ENCODE peak calls at places on chromosomes 6 and 20, in ten cellular contexts. Y is psoas muscle, Z is cardiac muscle cell, S is HFFc6, T is H9, D is osteoblast, N is GM20000, I is brain microvascular endothelial cell, G is RWPE1, R is bronchial epithelial cell. B is an unnamed sample.

GRCh38 chr20:45963059-45964011 is 8.7 kb downstream of the ZNF335 start:
- DNase-seq in Y (no peak), Z (peak; percentile 47), S (peak; percentile 44), T (peak; percentile 41), D (peak; percentile 86), N (no peak), I (peak; percentile 12), G (no peak), R (peak; percentile 49), B (no peak)

GRCh38 chr6:165931675-165932074 is 236.0 kb downstream of the TBXT start:
- DNase-seq in Y (no peak), Z (peak; percentile 1), S (no peak), T (peak; percentile 39), D (no peak), N (no peak), I (no peak), G (no peak), R (no peak), B (no peak)

GRCh38 chr20:24453917-24454316 is 15.5 kb upstream of the SYNDIG1 start:
- DNase-seq in Y (no peak), Z (no peak), S (no peak), T (no peak), D (no peak), N (no peak), I (no peak), G (no peak), R (no peak), B (no peak)

GRCh38 chr6:129263117-129263516 is 380.2 kb downstream of the LAMA2 start:
- DNase-seq in Y (no peak), Z (peak; percentile 29), S (no peak), T (no peak), D (no peak), N (no peak), I (no peak), G (no peak), R (no peak), B (no peak)

GRCh38 chr6:137417411-137417810 is 76.8 kb downstream of the OLIG3 start:
- DNase-seq in Y (no peak), Z (no peak), S (no peak), T (no peak), D (peak; percentile 15), N (no peak), I (no peak), G (no peak), R (peak; percentile 2), B (no peak)

GRCh38 chr6:154864086-154864430 is 130.8 kb downstream of the SCAF8 start:
- DNase-seq in Y (no peak), Z (no peak), S (no peak), T (no peak), D (no peak), N (no peak), I (no peak), G (no peak), R (no peak), B (no peak)

GRCh38 chr20:62043131-62043914 is 22.4 kb downstream of the TAF4 start:
- DNase-seq in Y (no peak), Z (no peak), S (no peak), T (no peak), D (peak; percentile 10), N (no peak), I (no peak), G (no peak), R (no peak), B (no peak)

GRCh38 chr6:75077694-75078093 is 128.2 kb downstream of the COL12A1 start:
- DNase-seq in Y (no peak), Z (no peak), S (no peak), T (no peak), D (no peak), N (no peak), I (no peak), G (no peak), R (no peak), B (no peak)

GRCh38 chr6:17394192-17394611 is 807 bp downstream of the CAP2 start:
- DNase-seq in Y (peak; percentile 58), Z (peak; percentile 82), S (peak; percentile 70), T (peak; percentile 80), D (peak; percentile 93), N (no peak), I (peak; percentile 65), G (peak; percentile 83), R (peak; percentile 75), B (no peak)

GRCh38 chr6:139374357-139375238 is at the start of gene CITED2:
- DNase-seq in Y (peak; percentile 93), Z (peak; percentile 93), S (peak; percentile 99), T (peak; percentile 92), D (peak; percentile 91), N (peak; percentile 90), I (peak; percentile 91), G (peak; percentile 83), R (peak; percentile 78), B (peak; percentile 88)

GRCh38 chr6:110617057-110617456 is 140.6 kb upstream of the SLC22A16 start:
- DNase-seq in Y (no peak), Z (no peak), S (no peak), T (no peak), D (no peak), N (peak; percentile 56), I (no peak), G (no peak), R (no peak), B (peak; percentile 51)

GRCh38 chr6:74510878-74511277 is 695.0 kb downstream of the COL12A1 start:
- DNase-seq in Y (no peak), Z (no peak), S (peak; percentile 6), T (no peak), D (no peak), N (no peak), I (peak; percentile 25), G (no peak), R (peak; percentile 33), B (no peak)

GRCh38 chr20:43389839-43390626 is 67.7 kb upstream of the SRSF6 start:
- DNase-seq in Y (no peak), Z (peak; percentile 8), S (no peak), T (peak; percentile 67), D (no peak), N (no peak), I (no peak), G (no peak), R (no peak), B (no peak)

GRCh38 chr20:12699374-12700228 is 309.2 kb upstream of the SPTLC3 start:
- DNase-seq in Y (no peak), Z (no peak), S (no peak), T (no peak), D (peak; percentile 29), N (no peak), I (no peak), G (no peak), R (no peak), B (no peak)

GRCh38 chr20:830011-830521 is 3.4 kb upstream of the FAM110A start:
- DNase-seq in Y (no peak), Z (no peak), S (peak; percentile 48), T (no peak), D (no peak), N (no peak), I (peak; percentile 51), G (no peak), R (no peak), B (no peak)

GRCh38 chr6:148653138-148653776 is 93.6 kb upstream of the UST start:
- DNase-seq in Y (no peak), Z (peak; percentile 1), S (no peak), T (no peak), D (no peak), N (no peak), I (no peak), G (no peak), R (no peak), B (no peak)

GRCh38 chr20:63032026-63032800 is 25.4 kb upstream of the BHLHE23 start:
- DNase-seq in Y (no peak), Z (no peak), S (no peak), T (no peak), D (no peak), N (peak; percentile 24), I (no peak), G (no peak), R (no peak), B (no peak)

GRCh38 chr20:58374027-58374850 is 14.8 kb upstream of the VAPB start:
- DNase-seq in Y (no peak), Z (no peak), S (no peak), T (peak; percentile 57), D (no peak), N (no peak), I (no peak), G (no peak), R (no peak), B (no peak)

GRCh38 chr6:90508753-90509152 is 78.1 kb downstream of the MAP3K7 start:
- DNase-seq in Y (no peak), Z (no peak), S (no peak), T (peak; percentile 65), D (no peak), N (no peak), I (no peak), G (no peak), R (no peak), B (no peak)
- TF ChIP-seq CTCF in Y (no peak), Z (no peak), S (no peak), T (peak; percentile 65), D (no peak), N (no peak), I (no peak), G (no peak), R (no peak), B (no peak)

GRCh38 chr6:122372647-122373046 is 26.8 kb upstream of the HSF2 start:
- DNase-seq in Y (no peak), Z (no peak), S (no peak), T (no peak), D (no peak), N (no peak), I (no peak), G (no peak), R (no peak), B (no peak)
- TF ChIP-seq CTCF in Y (peak; percentile 30), Z (no peak), S (peak; percentile 51), T (peak; percentile 50), D (peak; percentile 36), N (no peak), I (peak; percentile 19), G (peak; percentile 17), R (no peak), B (no peak)

DNA sequence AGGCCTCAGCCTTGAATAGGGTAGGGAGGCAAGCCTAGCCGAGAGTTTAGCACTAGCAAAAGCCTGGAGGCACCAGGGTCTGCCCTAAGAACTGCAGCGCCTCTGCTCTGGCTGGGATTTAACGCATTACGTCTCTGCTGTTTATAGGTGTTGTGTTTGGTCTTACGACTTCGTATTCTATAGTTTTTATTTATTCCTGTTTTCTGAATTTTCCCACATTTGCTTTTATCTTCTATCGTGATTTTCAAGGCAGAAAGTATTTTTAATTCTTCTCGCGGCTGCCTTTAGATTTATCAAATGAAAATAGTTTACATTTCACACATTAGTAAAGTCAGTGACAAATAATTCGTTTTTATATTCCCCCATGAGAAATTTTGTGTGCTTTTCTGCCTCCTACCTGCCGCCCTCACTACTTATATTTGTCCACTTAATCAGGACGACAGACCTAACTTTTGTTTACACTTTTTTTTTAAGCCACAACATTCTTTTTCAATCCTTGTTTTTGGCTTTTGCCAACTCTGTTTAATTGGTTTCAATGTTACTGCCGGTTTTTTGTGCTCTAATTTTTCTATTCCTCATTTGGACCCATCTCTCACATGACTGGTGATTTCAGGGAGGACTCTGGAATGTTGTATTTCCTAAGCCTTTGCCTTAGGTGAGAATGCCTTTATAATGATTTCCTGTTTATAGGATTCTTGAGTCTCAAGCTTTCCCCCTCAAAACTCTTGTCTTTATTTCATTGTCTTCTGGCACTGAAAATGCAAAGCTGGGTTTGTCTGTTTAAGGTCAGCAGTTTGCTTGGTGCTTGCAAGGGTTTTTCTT is 1.3 kb upstream of the LZTS3 start:
- DNase-seq in Y (no peak), Z (no peak), S (no peak), T (no peak), D (peak; percentile 62), N (no peak), I (peak; percentile 4), G (no peak), R (peak; percentile 35), B (no peak)
- TF ChIP-seq CTCF in Y (no peak), Z (no peak), S (no peak), T (no peak), D (no peak), N (no peak), I (no peak), G (no peak), R (no peak), B (no peak)

GRCh38 chr6:92647630-92648029 is 771.7 kb downstream of the EPHA7 start:
- DNase-seq in Y (no peak), Z (no peak), S (no peak), T (no peak), D (no peak), N (no peak), I (no peak), G (peak; percentile 14), R (peak; percentile 52), B (no peak)
- TF ChIP-seq CTCF in Y (no peak), Z (no peak), S (no peak), T (no peak), D (no peak), N (no peak), I (no peak), G (no peak), R (no peak), B (no peak)